ENCODE peak calls at places on chromosomes 6 and 20, in five cellular contexts. Z is trophoblast cell, M is H9, X is mesenchymal stem cell, Y is H1. F is an unnamed sample.

GRCh38 chr6:89146748-89147715 is 1.2 kb downstream of the PM20D2 start:
- DNase-seq in Z (peak; percentile 32), M (peak; percentile 58), X (peak; percentile 54), Y (no peak), F (peak; percentile 20)

GRCh38 chr6:122753688-122754056 is 25.8 kb upstream of the FABP7 start:
- DNase-seq in Z (no peak), M (no peak), X (no peak), Y (no peak), F (no peak)

GRCh38 chr6:8652710-8653109 is 217.4 kb upstream of the SLC35B3 start:
- DNase-seq in Z (no peak), M (peak; percentile 28), X (no peak), Y (no peak), F (no peak)

GRCh38 chr6:142187209-142187608 is 40.1 kb downstream of the VTA1 start:
- DNase-seq in Z (no peak), M (no peak), X (peak; percentile 71), Y (no peak), F (no peak)

GRCh38 chr20:32252189-32252588 is 25.3 kb upstream of the KIF3B start:
- DNase-seq in Z (no peak), M (no peak), X (no peak), Y (no peak), F (no peak)

GRCh38 chr6:2430617-2431016 is 185.2 kb upstream of the GMDS start:
- DNase-seq in Z (no peak), M (no peak), X (no peak), Y (no peak), F (no peak)

GRCh38 chr20:57880155-57880648 is 170.4 kb upstream of the PMEPA1 start:
- DNase-seq in Z (no peak), M (no peak), X (no peak), Y (no peak), F (no peak)

GRCh38 chr6:125273965-125274364 is 27.8 kb downstream of the HDDC2 start:
- DNase-seq in Z (peak; percentile 76), M (no peak), X (no peak), Y (no peak), F (no peak)

GRCh38 chr6:83311231-83311630 is 118.1 kb downstream of the RWDD2A start:
- DNase-seq in Z (no peak), M (no peak), X (no peak), Y (no peak), F (no peak)

GRCh38 chr6:72811971-72812421 is 190.1 kb downstream of the KCNQ5 start:
- DNase-seq in Z (peak; percentile 69), M (peak; percentile 56), X (peak; percentile 84), Y (no peak), F (no peak)

GRCh38 chr6:88287696-88288095 is 121.5 kb upstream of the CNR1 start:
- DNase-seq in Z (no peak), M (no peak), X (no peak), Y (no peak), F (no peak)

GRCh38 chr20:17570347-17571152 is 675 bp downstream of the DSTN start:
- DNase-seq in Z (peak; percentile 64), M (peak; percentile 48), X (peak; percentile 67), Y (peak; percentile 64), F (peak; percentile 64)

GRCh38 chr6:141624301-141624700 is 508.4 kb upstream of the GJE1 start:
- DNase-seq in Z (peak; percentile 88), M (no peak), X (no peak), Y (no peak), F (no peak)

GRCh38 chr6:11654876-11655275 is 117.3 kb downstream of the TMEM170B start:
- DNase-seq in Z (peak; percentile 80), M (no peak), X (peak; percentile 24), Y (no peak), F (no peak)

GRCh38 chr6:52503853-52504777 is 72.7 kb downstream of the TRAM2 start:
- DNase-seq in Z (peak; percentile 96), M (no peak), X (peak; percentile 91), Y (no peak), F (no peak)

GRCh38 chr6:34084591-34085280 is 61.2 kb downstream of the GRM4 start:
- DNase-seq in Z (no peak), M (no peak), X (no peak), Y (no peak), F (no peak)

GRCh38 chr20:19074828-19075516 is 137.5 kb upstream of the SLC24A3 start:
- DNase-seq in Z (peak; percentile 10), M (no peak), X (no peak), Y (peak; percentile 20), F (no peak)

GRCh38 chr6:39834278-39834677 is 42.1 kb downstream of the DAAM2 start:
- DNase-seq in Z (peak; percentile 6), M (no peak), X (no peak), Y (no peak), F (no peak)

GRCh38 chr6:81843302-81843701 is 90.8 kb upstream of the TENT5A start:
- DNase-seq in Z (no peak), M (no peak), X (no peak), Y (no peak), F (no peak)

GRCh38 chr6:134657751-134658522 is 292.0 kb downstream of the ALDH8A1 start:
- DNase-seq in Z (peak; percentile 13), M (no peak), X (peak; percentile 52), Y (no peak), F (no peak)

GRCh38 chr20:35394271-35394670 is 17.5 kb downstream of the UQCC1 start:
- DNase-seq in Z (no peak), M (no peak), X (no peak), Y (no peak), F (no peak)

GRCh38 chr20:23156170-23156841 is 70.2 kb upstream of the CD93 start:
- DNase-seq in Z (peak; percentile 54), M (peak; percentile 27), X (peak; percentile 89), Y (peak; percentile 28), F (no peak)

GRCh38 chr6:117600008-117600743 is 2.1 kb downstream of the GOPC start:
- DNase-seq in Z (no peak), M (no peak), X (no peak), Y (no peak), F (no peak)

GRCh38 chr20:10958279-10958678 is 284.5 kb upstream of the JAG1 start:
- DNase-seq in Z (no peak), M (no peak), X (no peak), Y (no peak), F (no peak)

GRCh38 chr20:10962937-10963336 is 289.1 kb upstream of the JAG1 start:
- DNase-seq in Z (no peak), M (no peak), X (no peak), Y (no peak), F (no peak)

GRCh38 chr20:10961651-10962288 is 288.0 kb upstream of the JAG1 start:
- DNase-seq in Z (no peak), M (no peak), X (no peak), Y (no peak), F (no peak)

GRCh38 chr20:10963717-10964266 is 290.0 kb upstream of the JAG1 start:
- DNase-seq in Z (no peak), M (no peak), X (peak; percentile 32), Y (no peak), F (no peak)

GRCh38 chr20:10960416-10960815 is 286.6 kb upstream of the JAG1 start:
- DNase-seq in Z (no peak), M (no peak), X (no peak), Y (no peak), F (no peak)
- H2BK12ac ChIP-seq in Z (no peak overlapping the region), M (no peak overlapping the region), X (no peak overlapping the region), Y (no peak overlapping the region), F (no peak overlapping the region)

DNA sequence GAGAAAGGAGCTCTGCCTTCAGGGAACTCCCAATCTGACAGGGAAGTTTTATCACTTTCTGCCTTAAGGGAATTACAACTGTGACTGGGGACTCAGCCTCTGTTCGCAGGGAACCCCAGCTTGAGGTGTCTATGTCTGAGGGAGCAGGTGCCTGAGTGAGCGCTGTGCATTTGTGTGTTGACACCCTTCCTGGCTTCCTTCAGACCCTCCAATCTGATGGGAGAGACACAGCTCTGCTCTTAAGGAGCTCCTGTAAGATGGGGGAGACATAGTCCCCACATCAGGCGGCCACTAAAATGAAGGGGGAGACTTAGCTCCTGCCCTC is 62.3 kb downstream of the MRPL14 start:
- DNase-seq in Z (no peak), M (no peak), X (no peak), Y (no peak), F (no peak)
- H3K4me1 ChIP-seq in Z (peaks cover 18% of the 10 kb centered on the region), M (peaks cover 2% of the 10 kb centered on the region), X (peaks cover 44% of the 10 kb centered on the region), Y (no peaks in the 10 kb centered on the region), F (peaks cover 11% of the 10 kb centered on the region)

DNA sequence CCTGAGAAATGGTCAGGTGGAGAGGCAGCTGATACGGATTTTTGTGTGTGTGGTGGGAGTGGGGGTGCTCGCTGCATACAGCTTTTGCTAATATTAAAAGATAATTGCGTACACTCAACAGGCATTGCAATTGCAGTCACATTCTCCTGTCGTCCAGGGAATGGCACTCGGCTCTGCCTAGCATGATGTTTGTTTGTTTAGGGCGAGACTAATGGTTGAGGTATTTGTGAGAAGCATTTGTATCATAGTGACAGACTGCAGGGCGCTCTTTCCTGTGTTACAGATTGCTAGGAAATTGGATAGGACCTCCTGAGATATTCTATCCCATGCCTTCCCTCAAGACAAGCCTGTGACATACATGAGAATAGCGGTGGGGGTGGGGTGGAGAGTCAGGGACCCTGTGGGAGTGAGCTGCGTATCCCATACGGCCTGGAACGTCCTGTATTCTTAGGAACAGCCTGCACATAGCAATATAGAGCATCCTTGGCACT is 207.4 kb downstream of the SOX4 start:
- DNase-seq in Z (peak; percentile 73), M (no peak), X (peak; percentile 74), Y (no peak), F (no peak)
- H4K91ac ChIP-seq in Z (no peak overlapping the region), M (no peak overlapping the region), X (no peak overlapping the region), Y (no peak overlapping the region), F (no peak overlapping the region)

DNA sequence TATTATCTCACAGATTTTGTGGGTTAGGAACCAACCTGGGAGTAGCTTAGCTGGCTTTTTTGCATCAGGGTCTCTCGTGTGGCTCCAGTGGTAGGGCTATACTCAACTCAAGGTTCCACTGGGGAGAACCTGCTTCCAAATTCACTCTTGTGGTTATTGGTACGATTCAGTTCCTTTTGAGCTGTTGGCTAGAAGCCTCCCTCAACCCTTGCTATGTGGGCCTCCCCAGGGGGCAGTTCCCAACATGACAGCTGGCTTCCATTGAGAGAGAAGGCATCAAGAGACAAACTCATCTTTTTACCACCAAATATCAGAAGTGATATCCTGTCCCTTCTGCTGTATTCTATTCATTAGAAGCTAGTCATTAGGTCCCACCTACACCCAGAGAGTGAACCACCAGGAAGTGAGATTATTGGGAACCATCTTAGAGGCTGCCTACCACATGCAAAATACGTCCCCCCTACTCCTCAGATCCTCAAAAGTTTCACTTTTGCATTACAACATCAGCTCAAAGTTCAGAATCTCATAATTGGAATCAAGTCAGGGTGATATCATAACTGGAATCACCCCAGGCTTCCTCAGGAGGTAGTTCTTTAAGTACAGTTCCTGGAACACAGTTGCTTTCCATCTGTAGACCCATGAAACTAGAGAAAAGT is 31.0 kb downstream of the MKKS start:
- DNase-seq in Z (no peak), M (no peak), X (no peak), Y (no peak), F (no peak)
- H2BK12ac ChIP-seq in Z (no peak overlapping the region), M (no peak overlapping the region), X (no peak overlapping the region), Y (no peak overlapping the region), F (no peak overlapping the region)

GRCh38 chr20:1324598-1325172 is 4.3 kb downstream of the SDCBP2 start:
- DNase-seq in Z (peak; percentile 36), M (no peak), X (peak; percentile 93), Y (peak; percentile 19), F (no peak)
- H3K4me1 ChIP-seq in Z (peaks cover 13% of the 10 kb centered on the region), M (peaks cover 4% of the 10 kb centered on the region), X (peaks cover 25% of the 10 kb centered on the region), Y (peaks cover 5% of the 10 kb centered on the region), F (peaks cover 13% of the 10 kb centered on the region)